ENCODE peak calls at places on chromosomes 13 and 19, in eight cellular contexts. B is glutamatergic neuron, A is uterus, M is tibial artery, V is IMR-90, N is AG10803, H is Calu3, Y is fibroblast of pulmonary artery. Z is an unnamed sample.

GRCh38 chr19:848457-848921 is 3.6 kb upstream of the ELANE start:
- DNase-seq in B (no peak), A (no peak), M (no peak), V (no peak), N (no peak), H (no peak), Y (no peak), Z (no peak)

GRCh38 chr13:28573595-28574373 is 78.9 kb upstream of the FLT1 start:
- DNase-seq in B (no peak), A (no peak), M (no peak), V (no peak), N (no peak), H (no peak), Y (no peak), Z (no peak)

GRCh38 chr13:21673592-21674270 is 2.9 kb downstream of the FGF9 start:
- DNase-seq in B (peak; percentile 75), A (no peak), M (no peak), V (peak; percentile 36), N (no peak), H (peak; percentile 36), Y (peak; percentile 29), Z (no peak)

GRCh38 chr13:44575741-44576395 is at the start of gene TSC22D1:
- DNase-seq in B (peak; percentile 52), A (peak; percentile 38), M (peak; percentile 73), V (peak; percentile 56), N (peak; percentile 53), H (peak; percentile 25), Y (peak; percentile 63), Z (no peak)

GRCh38 chr13:19984430-19985218 is 26.1 kb downstream of the ZMYM2 start:
- DNase-seq in B (no peak), A (no peak), M (no peak), V (peak; percentile 72), N (peak; percentile 56), H (no peak), Y (peak; percentile 71), Z (peak; percentile 19)

GRCh38 chr19:43337737-43338136 is 15.7 kb upstream of the CD177 start:
- DNase-seq in B (no peak), A (no peak), M (no peak), V (no peak), N (no peak), H (no peak), Y (no peak), Z (no peak)

GRCh38 chr19:10069046-10069445 is 17.1 kb upstream of the SHFL start:
- DNase-seq in B (no peak), A (no peak), M (no peak), V (peak; percentile 10), N (no peak), H (no peak), Y (no peak), Z (no peak)

GRCh38 chr19:7326105-7326877 is 22.4 kb upstream of the ARHGEF18 start:
- DNase-seq in B (no peak), A (no peak), M (peak; percentile 32), V (no peak), N (peak; percentile 5), H (no peak), Y (peak; percentile 21), Z (no peak)

GRCh38 chr13:42973581-42973980 is 18.5 kb downstream of the EPSTI1 start:
- DNase-seq in B (no peak), A (no peak), M (no peak), V (no peak), N (no peak), H (no peak), Y (peak; percentile 50), Z (no peak)

GRCh38 chr19:31882709-31883108 is 462.7 kb upstream of the ZNF507 start:
- DNase-seq in B (no peak), A (no peak), M (no peak), V (no peak), N (no peak), H (no peak), Y (no peak), Z (no peak)
- TF ChIP-seq CTCF in B (no peak), A (no peak), M (no peak), V (no peak), N (no peak), H (no peak), Y (no peak), Z (no peak)

DNA sequence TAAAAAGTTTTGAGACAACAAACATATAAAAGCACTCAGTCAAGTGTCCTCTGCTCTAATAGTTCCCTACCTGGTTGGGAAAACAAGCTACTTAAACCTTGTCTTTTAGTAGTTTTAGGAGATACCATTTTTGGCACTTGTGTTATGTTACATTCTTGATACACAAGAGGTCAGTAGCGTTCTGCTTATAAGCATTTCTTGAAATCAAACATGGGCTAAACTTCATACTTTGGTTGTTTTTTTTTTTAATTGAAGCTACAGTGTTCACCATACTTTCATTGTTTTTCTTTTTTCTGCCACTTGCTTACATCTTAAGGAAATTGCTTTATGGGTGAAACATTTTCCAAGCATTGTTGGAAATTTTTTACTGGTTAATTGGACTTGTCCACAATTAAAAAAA is 12.9 kb downstream of the NHLRC3 start:
- DNase-seq in B (no peak), A (no peak), M (no peak), V (peak; percentile 50), N (peak; percentile 55), H (no peak), Y (peak; percentile 67), Z (no peak)
- TF ChIP-seq CTCF in B (peak; percentile 20), A (peak; percentile 44), M (peak; percentile 46), V (peak; percentile 55), N (peak; percentile 56), H (no peak), Y (peak; percentile 49), Z (peak; percentile 30)

DNA sequence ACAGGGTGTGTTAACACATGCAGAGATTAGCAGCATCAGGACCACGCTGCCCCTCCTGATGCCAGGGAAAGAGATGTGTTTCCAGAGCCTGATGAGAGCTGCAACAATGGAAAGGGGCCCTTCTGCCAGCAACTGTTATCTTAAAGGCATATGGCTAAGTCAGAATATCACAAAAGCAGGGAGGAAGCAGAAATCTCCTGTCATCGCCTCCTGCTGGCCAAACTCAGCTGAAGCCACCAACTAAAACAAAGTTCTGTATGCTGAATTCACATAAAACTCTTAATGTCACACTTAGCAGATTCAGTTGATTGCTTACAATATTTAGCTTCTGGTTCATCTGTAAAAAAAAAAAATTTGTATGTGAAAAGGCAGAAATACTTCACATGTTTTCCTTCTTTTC is 178.2 kb downstream of the GPC5 start:
- DNase-seq in B (peak; percentile 42), A (no peak), M (no peak), V (no peak), N (no peak), H (no peak), Y (no peak), Z (no peak)
- TF ChIP-seq CTCF in B (peak; percentile 65), A (no peak), M (no peak), V (no peak), N (no peak), H (no peak), Y (no peak), Z (no peak)

GRCh38 chr19:17079710-17080440 is 4.3 kb downstream of the MYO9B start:
- DNase-seq in B (peak; percentile 50), A (peak; percentile 90), M (peak; percentile 90), V (peak; percentile 99), N (peak; percentile 98), H (peak; percentile 51), Y (peak; percentile 98), Z (peak; percentile 94)
- TF ChIP-seq CTCF in B (no peak), A (peak; percentile 70), M (peak; percentile 84), V (peak; percentile 85), N (peak; percentile 82), H (no peak), Y (peak; percentile 84), Z (peak; percentile 74)

DNA sequence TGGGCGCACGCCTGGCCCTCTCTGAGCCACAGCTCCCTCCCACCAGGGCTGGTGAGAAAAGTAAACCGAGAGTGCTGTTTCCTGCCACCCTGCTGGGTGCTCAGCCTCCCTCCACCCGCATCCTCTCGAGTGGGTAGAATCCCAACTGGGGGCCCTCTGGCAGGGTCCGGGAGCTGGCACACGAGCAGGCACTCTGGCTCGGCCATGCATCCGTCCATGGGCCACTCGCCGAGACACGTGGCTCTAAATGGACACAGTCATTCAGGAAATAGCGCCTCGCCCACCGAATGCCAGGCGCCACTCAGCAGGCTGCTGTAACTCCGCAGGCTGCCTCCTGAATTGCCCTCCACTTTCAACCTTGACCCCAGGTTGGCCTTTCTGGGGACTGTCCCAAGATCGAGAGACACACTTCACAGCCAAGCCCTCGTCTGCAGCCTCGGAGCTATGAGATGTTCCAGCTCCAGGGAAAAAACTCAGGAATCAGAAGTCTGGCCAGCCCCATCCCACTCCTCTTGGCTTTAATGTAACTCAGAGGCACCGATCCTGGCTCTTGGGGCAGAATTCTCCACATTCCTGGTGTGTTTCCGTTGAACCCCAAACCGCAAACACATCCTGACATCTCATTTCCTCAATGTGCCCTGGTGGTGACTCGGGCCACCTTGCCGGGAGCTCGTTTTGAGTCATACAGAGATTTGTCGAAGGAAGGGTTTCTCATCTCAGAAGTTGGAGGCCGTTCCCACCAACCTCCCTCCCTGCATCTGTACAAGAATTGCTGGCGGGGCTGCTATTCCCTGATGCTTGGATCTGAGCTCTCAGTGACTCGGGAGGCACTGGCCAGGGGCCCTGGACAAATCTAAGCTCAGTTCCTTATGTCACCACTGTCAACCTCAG is 14.1 kb downstream of the KLF2 start:
- DNase-seq in B (no peak), A (no peak), M (no peak), V (peak; percentile 96), N (peak; percentile 95), H (peak; percentile 57), Y (peak; percentile 88), Z (peak; percentile 46)
- TF ChIP-seq CTCF in B (no peak), A (no peak), M (peak; percentile 24), V (peak; percentile 15), N (peak; percentile 35), H (no peak), Y (no peak), Z (no peak)

GRCh38 chr19:29923653-29924052 is 18.4 kb upstream of the URI1 start:
- DNase-seq in B (no peak), A (no peak), M (no peak), V (no peak), N (no peak), H (no peak), Y (no peak), Z (no peak)
- TF ChIP-seq CTCF in B (no peak), A (no peak), M (no peak), V (no peak), N (no peak), H (no peak), Y (no peak), Z (no peak)

GRCh38 chr13:106036870-106037269 is 498.6 kb downstream of the EFNB2 start:
- DNase-seq in B (no peak), A (no peak), M (no peak), V (no peak), N (no peak), H (peak; percentile 12), Y (no peak), Z (no peak)
- TF ChIP-seq CTCF in B (no peak), A (no peak), M (no peak), V (no peak), N (no peak), H (no peak), Y (no peak), Z (no peak)

DNA sequence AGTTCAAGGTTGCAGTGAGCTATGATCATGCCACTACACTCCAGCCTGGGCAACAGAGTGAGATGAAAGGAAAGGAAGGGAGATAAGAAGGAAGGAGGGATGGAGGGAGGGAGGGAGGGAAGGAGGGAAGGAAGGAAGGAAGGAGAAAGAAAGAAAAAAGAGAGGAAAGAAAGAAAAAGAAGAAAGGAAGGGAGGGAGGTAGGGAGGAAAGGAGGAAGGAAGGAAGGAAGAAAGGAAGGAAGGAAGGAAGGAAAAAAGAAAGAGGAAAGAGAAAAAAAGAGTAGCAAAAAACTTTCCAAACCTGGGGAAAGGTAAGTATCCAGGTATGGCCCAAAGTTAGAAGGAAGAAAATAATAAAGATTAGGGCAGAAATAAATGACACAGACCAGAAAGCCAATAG is 7.1 kb downstream of the ZFP14 start:
- DNase-seq in B (no peak), A (no peak), M (no peak), V (no peak), N (no peak), H (no peak), Y (no peak), Z (no peak)
- TF ChIP-seq CTCF in B (no peak), A (no peak), M (no peak), V (no peak), N (no peak), H (no peak), Y (no peak), Z (no peak)